ENCODE peak calls at places on chromosomes 13 and 19, in ten cellular contexts. N is T-helper 17 cell, A is AG10803, Z is brain microvascular endothelial cell, R is left cardiac atrium, Q is astrocyte of the spinal cord, C is trophoblast cell, I is NCI-H146, U is amniotic epithelial cell, O is lung microvascular endothelial cell. H is an unnamed sample.

GRCh38 chr13:44199627-44200207 is 173.9 kb upstream of the SERP2 start:
- DNase-seq in N (no peak), A (no peak), Z (no peak), R (no peak), Q (no peak), C (peak), I (no peak), U (peak), O (no peak), H (no peak)

GRCh38 chr19:41537789-41538188 is 38.2 kb upstream of the CEACAM21 start:
- DNase-seq in N (no peak), A (peak), Z (peak), R (no peak), Q (peak), C (peak), I (no peak), U (peak), O (peak), H (peak)

GRCh38 chr13:78659450-78660110 is 625 bp upstream of the OBI1 start:
- DNase-seq in N (no peak), A (no peak), Z (no peak), R (no peak), Q (peak), C (no peak), I (no peak), U (no peak), O (peak), H (no peak)

GRCh38 chr19:50777830-50778303 is 7.6 kb downstream of the GPR32 start:
- DNase-seq in N (no peak), A (peak), Z (peak), R (no peak), Q (no peak), C (peak), I (no peak), U (no peak), O (no peak), H (peak)

GRCh38 chr19:38229585-38230073 is 5.6 kb upstream of the DPF1 start:
- DNase-seq in N (peak), A (peak), Z (peak), R (peak), Q (peak), C (peak), I (peak), U (peak), O (peak), H (peak)

GRCh38 chr13:39461685-39462266 is 141.2 kb downstream of the LHFPL6 start:
- DNase-seq in N (no peak), A (no peak), Z (no peak), R (no peak), Q (no peak), C (peak), I (no peak), U (no peak), O (no peak), H (peak)

GRCh38 chr13:56352356-56352755 is 788.4 kb upstream of the PRR20A start:
- DNase-seq in N (no peak), A (no peak), Z (no peak), R (no peak), Q (peak), C (no peak), I (no peak), U (no peak), O (no peak), H (no peak)

GRCh38 chr13:28534210-28534609 is 39.3 kb upstream of the FLT1 start:
- DNase-seq in N (no peak), A (no peak), Z (no peak), R (no peak), Q (no peak), C (no peak), I (no peak), U (no peak), O (no peak), H (no peak)

GRCh38 chr13:50129065-50129922 is 114.0 kb downstream of the KCNRG start:
- DNase-seq in N (no peak), A (no peak), Z (no peak), R (no peak), Q (no peak), C (no peak), I (no peak), U (no peak), O (no peak), H (no peak)

GRCh38 chr19:1252221-1252817 is 3.9 kb downstream of the MIDN start:
- DNase-seq in N (no peak), A (peak), Z (peak), R (peak), Q (peak), C (peak), I (no peak), U (peak), O (peak), H (peak)

GRCh38 chr19:15118789-15119494 is 11.7 kb downstream of the SYDE1 start:
- DNase-seq in N (no peak), A (no peak), Z (no peak), R (no peak), Q (no peak), C (no peak), I (no peak), U (no peak), O (no peak), H (no peak)

GRCh38 chr19:38684078-38684861 is 36.8 kb downstream of the ACTN4 start:
- DNase-seq in N (no peak), A (peak), Z (peak), R (peak), Q (peak), C (peak), I (peak), U (peak), O (peak), H (peak)

GRCh38 chr13:105997436-105998232 is 537.8 kb downstream of the EFNB2 start:
- DNase-seq in N (no peak), A (peak), Z (no peak), R (no peak), Q (no peak), C (peak), I (no peak), U (no peak), O (no peak), H (no peak)

GRCh38 chr19:11382898-11383705 is 1.0 kb downstream of the EPOR start:
- DNase-seq in N (peak), A (no peak), Z (no peak), R (peak), Q (no peak), C (peak), I (peak), U (no peak), O (peak), H (peak)

GRCh38 chr19:43465468-43466120 is at the start of gene LYPD3:
- DNase-seq in N (no peak), A (peak), Z (no peak), R (peak), Q (no peak), C (peak), I (peak), U (peak), O (no peak), H (no peak)

GRCh38 chr19:10544753-10545251 is 1.1 kb downstream of the ATG4D start:
- DNase-seq in N (no peak), A (no peak), Z (no peak), R (no peak), Q (no peak), C (no peak), I (no peak), U (no peak), O (no peak), H (no peak)

GRCh38 chr19:32041681-32042292 is 303.6 kb upstream of the ZNF507 start:
- DNase-seq in N (no peak), A (peak), Z (peak), R (peak), Q (peak), C (no peak), I (no peak), U (no peak), O (no peak), H (peak)

GRCh38 chr13:113245858-113246791 is 36.7 kb downstream of the CUL4A start:
- DNase-seq in N (no peak), A (peak), Z (no peak), R (no peak), Q (no peak), C (peak), I (no peak), U (no peak), O (no peak), H (no peak)

GRCh38 chr19:35389192-35389861 is 18.5 kb downstream of the GPR42 start:
- DNase-seq in N (no peak), A (no peak), Z (no peak), R (no peak), Q (no peak), C (no peak), I (no peak), U (no peak), O (no peak), H (no peak)

GRCh38 chr19:7386308-7386707 is 37.6 kb downstream of the ARHGEF18 start:
- DNase-seq in N (no peak), A (no peak), Z (no peak), R (no peak), Q (no peak), C (peak), I (no peak), U (no peak), O (no peak), H (no peak)

GRCh38 chr19:28468701-28469459 is 744.1 kb downstream of the UQCRFS1 start:
- DNase-seq in N (no peak), A (peak), Z (peak), R (no peak), Q (peak), C (no peak), I (no peak), U (peak), O (peak), H (no peak)

GRCh38 chr19:49553451-49554271 is 25.9 kb downstream of the RCN3 start:
- DNase-seq in N (no peak), A (peak), Z (peak), R (no peak), Q (peak), C (peak), I (peak), U (peak), O (peak), H (peak)

GRCh38 chr13:111399776-111400505 is 79.5 kb downstream of the TEX29 start:
- DNase-seq in N (no peak), A (no peak), Z (no peak), R (no peak), Q (no peak), C (no peak), I (no peak), U (no peak), O (no peak), H (no peak)

GRCh38 chr19:23273022-23273593 is 22.9 kb upstream of the ZNF724 start:
- DNase-seq in N (no peak), A (no peak), Z (no peak), R (peak), Q (peak), C (peak), I (no peak), U (no peak), O (no peak), H (no peak)

GRCh38 chr19:36331353-36332228 is 47.4 kb downstream of the ZFP14 start:
- DNase-seq in N (peak), A (peak), Z (peak), R (peak), Q (peak), C (peak), I (peak), U (peak), O (peak), H (peak)

GRCh38 chr19:12946092-12946845 is 607 bp downstream of the RAD23A start:
- DNase-seq in N (peak), A (peak), Z (peak), R (peak), Q (peak), C (peak), I (peak), U (peak), O (peak), H (peak)

H was measured in iris pigment epithelial cell.